ENCODE peak calls at places on chromosomes 4 and X, in four cellular contexts. G is GM12878, R is K562, N is H1. A is an unnamed sample.

GRCh38 chrX:55008571-55009358 is 8.6 kb downstream of the APEX2 start:
- DNase-seq in R (no peak), N (no peak), G (no peak), A (no peak)

GRCh38 chr4:17595471-17596005 is 18.5 kb downstream of the LAP3 start:
- DNase-seq in R (no peak), N (no peak), G (peak), A (no peak)

GRCh38 chr4:4866124-4866832 is 6.8 kb downstream of the MSX1 start:
- DNase-seq in R (no peak), N (no peak), G (no peak), A (peak)

GRCh38 chrX:41906515-41907165 is 16.7 kb downstream of the CASK start:
- DNase-seq in G (no peak), N (no peak), R (no peak), A (no peak)

GRCh38 chrX:110089656-110090404 is 86.9 kb downstream of the TMEM164 start:
- DNase-seq in N (no peak), G (no peak), R (no peak), A (no peak)

GRCh38 chrX:39730671-39731389 is 366.9 kb downstream of the BCOR start:
- DNase-seq in R (peak), N (peak), G (no peak), A (peak)

GRCh38 chr4:76585897-76586360 is 150.9 kb downstream of the SHROOM3 start:
- DNase-seq in N (peak), G (no peak), R (no peak), A (no peak)

GRCh38 chrX:40173662-40174593 is 76.2 kb upstream of the BCOR start:
- DNase-seq in R (no peak), N (no peak), G (no peak), A (peak)

GRCh38 chrX:40009462-40009851 is 88.3 kb downstream of the BCOR start:
- DNase-seq in R (no peak), N (no peak), G (no peak), A (no peak)

GRCh38 chr4:134320048-134320447 is 118.5 kb upstream of the PABPC4L start:
- DNase-seq in G (no peak), N (no peak), R (no peak), A (no peak)

DNA sequence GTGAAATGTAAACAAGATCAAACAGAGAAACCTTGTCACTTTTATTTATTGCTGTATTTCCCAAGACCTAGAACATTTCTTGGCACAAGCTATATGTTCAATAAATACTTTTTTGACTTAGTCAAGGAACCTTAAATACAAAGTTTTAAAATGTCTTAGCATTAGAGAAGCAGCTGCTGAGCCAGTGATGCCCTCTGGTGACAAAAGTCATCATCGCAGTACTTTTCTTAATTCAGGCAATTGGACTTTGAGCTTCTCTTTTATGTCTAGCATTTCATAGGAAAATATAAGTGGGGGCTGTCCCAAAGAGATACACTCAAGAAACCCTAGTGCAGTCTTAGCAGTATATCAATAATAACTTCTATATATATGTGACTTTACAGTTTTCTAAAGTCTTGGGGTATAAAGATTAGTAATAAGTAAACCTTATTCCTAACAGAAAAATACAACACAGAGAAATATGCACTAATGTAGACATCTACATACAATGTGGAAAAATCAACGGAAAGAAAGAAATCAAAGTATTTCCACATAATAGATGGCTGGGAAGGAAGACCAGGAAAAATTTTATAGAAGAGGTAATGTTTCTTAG is 118.4 kb downstream of the DTHD1 start:
- DNase-seq in R (no peak), N (no peak), G (peak), A (no peak)
- TF ChIP-seq NRF1 in R (no peak), N (no peak), G (no peak), A (no peak)

GRCh38 chr4:26141916-26142638 is 178.7 kb upstream of the RBPJ start:
- DNase-seq in G (no peak), R (no peak), N (no peak), A (no peak)
- TF ChIP-seq NRF1 in G (no peak), R (no peak), N (no peak), A (no peak)

GRCh38 chr4:89267392-89267791 is 40.2 kb downstream of the GPRIN3 start:
- DNase-seq in G (no peak), R (no peak), N (no peak), A (no peak)

GRCh38 chr4:89269267-89269666 is 38.3 kb downstream of the GPRIN3 start:
- DNase-seq in G (no peak), N (no peak), R (no peak), A (no peak)

GRCh38 chr4:89268572-89269180 is 38.9 kb downstream of the GPRIN3 start:
- DNase-seq in G (no peak), N (no peak), R (no peak), A (no peak)

GRCh38 chr4:89273741-89274141 is 33.9 kb downstream of the GPRIN3 start:
- DNase-seq in G (no peak), N (no peak), R (no peak), A (no peak)

GRCh38 chr4:89270792-89271191 is 36.8 kb downstream of the GPRIN3 start:
- DNase-seq in R (no peak), G (no peak), N (no peak), A (no peak)
- TF ChIP-seq NRF1 in R (no peak), G (no peak), N (no peak), A (no peak)

GRCh38 chr4:153241970-153242847 is 38.0 kb downstream of the TRIM2 start:
- DNase-seq in G (no peak), N (no peak), R (no peak), A (no peak)
- TF ChIP-seq NRF1 in G (no peak), N (no peak), R (no peak), A (no peak)

DNA sequence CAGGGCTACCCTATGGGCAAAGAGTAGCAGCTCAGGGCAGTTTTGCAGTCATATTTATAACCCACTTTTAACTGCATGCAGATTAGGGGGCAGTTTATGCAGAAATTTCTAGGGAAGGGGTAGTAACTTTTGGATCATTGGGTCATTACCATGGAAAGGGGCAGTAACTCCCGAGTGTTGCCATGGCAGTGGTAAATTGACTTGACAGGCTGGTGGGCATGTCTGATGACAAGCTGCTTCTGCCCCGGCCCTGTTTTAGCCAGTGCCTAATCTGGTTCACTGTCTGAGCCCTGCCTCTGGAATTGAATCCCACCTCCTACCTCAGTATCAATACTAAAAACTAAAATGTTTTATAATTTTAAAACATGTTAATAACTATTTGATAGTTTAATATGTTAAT is 362.1 kb upstream of the ATOH1 start:
- DNase-seq in G (no peak), N (no peak), R (no peak), A (no peak)
- TF ChIP-seq NRF1 in G (no peak), N (no peak), R (no peak), A (no peak)

GRCh38 chr4:7861440-7861881 is 78.2 kb downstream of the AFAP1 start:
- DNase-seq in G (no peak), N (peak), R (no peak), A (no peak)
- TF ChIP-seq NRF1 in G (no peak), N (no peak), R (no peak), A (no peak)

DNA sequence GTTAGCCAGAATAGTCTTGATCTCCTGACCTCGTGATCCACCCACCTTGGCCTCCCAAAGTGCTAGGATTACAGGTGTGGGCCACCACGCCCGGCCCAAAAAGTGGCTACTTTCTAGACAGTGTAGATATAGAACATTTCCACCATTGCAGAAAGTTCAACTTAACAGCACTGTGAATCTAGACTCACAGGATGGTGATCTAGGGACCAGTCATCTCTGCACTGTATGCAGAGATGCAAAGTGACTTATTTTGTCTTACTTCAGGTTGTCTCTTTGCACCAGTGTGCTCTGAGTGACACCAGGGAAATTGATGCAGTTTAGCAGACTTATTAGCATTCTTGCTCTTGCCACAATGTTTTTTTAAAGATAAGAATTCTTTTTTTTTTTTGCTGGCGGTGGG is 12.9 kb upstream of the FOXO4 start:
- DNase-seq in R (no peak), G (no peak), N (no peak), A (no peak)
- TF ChIP-seq NRF1 in R (no peak), G (no peak), N (no peak), A (no peak)

GRCh38 chrX:108081110-108081509 is 10.2 kb downstream of the PSMD10 start:
- DNase-seq in G (no peak), R (no peak), N (no peak), A (no peak)
- TF ChIP-seq NRF1 in G (no peak), R (no peak), N (no peak), A (no peak)